ENCODE peak calls at places on chromosomes 2 and 18, in seven cellular contexts. M, T, S, L, N, Q and E are unnamed samples.

GRCh38 chr2:69134546-69134945 is 121.6 kb downstream of the ANTXR1 start:
- DNase-seq in M (no peak), T (no peak), S (no peak), L (no peak), N (no peak), Q (no peak), E (no peak)

GRCh38 chr18:54191352-54191751 is 33.1 kb downstream of the MBD2 start:
- DNase-seq in M (no peak), T (no peak), S (no peak), L (no peak), N (no peak), Q (no peak), E (peak)

GRCh38 chr2:47257837-47258436 is 102.8 kb upstream of the STPG4 start:
- DNase-seq in M (no peak), T (no peak), S (no peak), L (no peak), N (no peak), Q (no peak), E (no peak)

GRCh38 chr18:32881009-32881408 is 108.2 kb upstream of the KLHL14 start:
- DNase-seq in M (no peak), T (no peak), S (no peak), L (no peak), N (no peak), Q (no peak), E (no peak)

GRCh38 chr2:211611061-211611518 is 927.5 kb downstream of the ERBB4 start:
- DNase-seq in M (no peak), T (no peak), S (no peak), L (peak), N (no peak), Q (no peak), E (no peak)

GRCh38 chr18:37335337-37335736 is 230.3 kb downstream of the CELF4 start:
- DNase-seq in M (no peak), T (no peak), S (peak), L (no peak), N (no peak), Q (no peak), E (no peak)

GRCh38 chr2:133171396-133172004 is 396.8 kb downstream of the NCKAP5 start:
- DNase-seq in M (peak), T (peak), S (peak), L (peak), N (peak), Q (no peak), E (peak)

GRCh38 chr2:128631698-128632490 is 313.2 kb upstream of the HS6ST1 start:
- DNase-seq in M (no peak), T (no peak), S (no peak), L (no peak), N (no peak), Q (no peak), E (no peak)

GRCh38 chr2:20632446-20632990 is 18.4 kb downstream of the HS1BP3 start:
- DNase-seq in M (no peak), T (no peak), S (no peak), L (no peak), N (no peak), Q (no peak), E (no peak)
- TF ChIP-seq JUND in M (no peak), T (no peak), S (no peak), L (no peak), N (no peak), Q (no peak), E (no peak)

DNA sequence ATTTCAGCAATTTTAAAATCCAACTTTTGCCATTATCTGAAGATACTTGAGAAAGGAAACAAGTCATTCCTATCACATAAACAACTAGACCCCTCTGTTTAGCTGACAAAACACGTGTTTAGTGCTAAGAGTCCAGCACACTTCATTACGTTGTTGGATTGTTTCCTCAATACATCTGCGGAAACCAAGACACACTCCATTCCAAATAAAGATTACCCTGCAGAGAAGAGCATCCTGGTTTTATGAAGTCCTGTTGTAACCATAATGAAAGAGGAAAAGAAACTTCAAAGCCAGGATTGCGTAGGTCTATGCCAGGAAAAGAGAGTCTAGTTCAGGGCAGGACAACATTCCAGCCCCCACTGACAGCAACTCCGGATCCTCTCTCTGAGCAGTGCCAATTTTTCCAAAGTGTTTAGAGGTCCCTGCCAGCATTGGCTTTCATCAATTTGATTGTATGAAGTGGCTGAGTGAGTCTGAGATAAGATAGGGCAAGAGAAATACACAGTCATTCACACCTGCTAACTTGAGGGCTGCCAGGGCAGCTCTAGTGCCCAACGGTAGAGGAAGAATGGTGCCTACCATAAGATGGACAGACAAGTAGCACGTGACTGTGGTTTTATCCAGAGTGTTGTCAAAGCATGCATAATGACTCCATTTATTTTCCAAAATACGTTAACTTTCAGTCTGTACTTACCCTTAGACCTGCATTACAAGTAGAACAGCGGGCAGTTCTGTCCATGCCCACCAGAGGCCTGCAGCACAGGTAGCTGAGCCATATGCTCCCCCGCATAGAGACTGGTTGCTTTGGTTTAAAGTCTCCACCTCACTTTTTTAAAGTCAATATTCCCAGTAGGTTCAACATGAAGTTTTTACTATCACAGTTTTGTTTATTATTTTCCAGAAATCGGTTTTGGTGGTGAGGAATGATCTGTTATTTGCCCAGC is 23.7 kb downstream of the PIEZO2 start:
- DNase-seq in M (no peak), T (no peak), S (no peak), L (no peak), N (no peak), Q (no peak), E (no peak)
- TF ChIP-seq JUND in M (no peak), T (no peak), S (no peak), L (no peak), N (no peak), Q (no peak), E (no peak)

GRCh38 chr2:100237046-100237615 is 85.2 kb downstream of the LONRF2 start:
- DNase-seq in M (no peak), T (no peak), S (no peak), L (no peak), N (no peak), Q (no peak), E (peak)

GRCh38 chr2:100235098-100235497 is 87.2 kb downstream of the LONRF2 start:
- DNase-seq in M (no peak), T (no peak), S (no peak), L (no peak), N (no peak), Q (no peak), E (no peak)

GRCh38 chr2:100235581-100235980 is 86.7 kb downstream of the LONRF2 start:
- DNase-seq in M (no peak), T (no peak), S (no peak), L (no peak), N (no peak), Q (no peak), E (no peak)

GRCh38 chr2:100236166-100236565 is 86.1 kb downstream of the LONRF2 start:
- DNase-seq in M (no peak), T (no peak), S (no peak), L (no peak), N (no peak), Q (no peak), E (no peak)

DNA sequence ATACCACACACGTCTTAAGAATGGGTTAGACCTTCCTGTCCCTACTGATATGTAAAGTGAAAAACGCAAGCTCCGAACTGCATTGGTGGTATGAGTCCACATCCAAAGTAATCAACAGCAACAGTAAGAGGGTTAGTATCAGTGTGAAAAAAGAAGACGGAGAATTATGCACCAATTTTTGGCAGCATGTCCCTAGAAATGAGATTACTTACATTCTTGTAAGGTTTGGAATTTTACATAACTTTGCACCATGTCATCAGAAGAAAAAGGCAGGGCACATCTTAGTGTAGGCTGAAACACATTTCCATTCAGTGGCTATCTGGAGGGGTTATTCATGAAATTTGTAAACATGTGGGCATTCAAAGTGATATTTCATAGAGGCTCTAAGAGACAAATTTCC is 88.2 kb downstream of the LONRF2 start:
- DNase-seq in M (no peak), T (no peak), S (no peak), L (no peak), N (no peak), Q (no peak), E (no peak)
- TF ChIP-seq JUND in M (no peak), T (no peak), S (no peak), L (no peak), N (no peak), Q (no peak), E (no peak)

GRCh38 chr18:21134895-21135294 is 23.3 kb upstream of the ROCK1 start:
- DNase-seq in M (no peak), T (no peak), S (peak), L (no peak), N (no peak), Q (no peak), E (peak)
- TF ChIP-seq JUND in M (no peak), T (no peak), S (no peak), L (no peak), N (no peak), Q (no peak), E (no peak)

GRCh38 chr2:22238967-22239366 is 1115.2 kb downstream of the TDRD15 start:
- DNase-seq in M (no peak), T (no peak), S (no peak), L (no peak), N (no peak), Q (no peak), E (no peak)
- TF ChIP-seq JUND in M (no peak), T (no peak), S (no peak), L (no peak), N (no peak), Q (no peak), E (no peak)

DNA sequence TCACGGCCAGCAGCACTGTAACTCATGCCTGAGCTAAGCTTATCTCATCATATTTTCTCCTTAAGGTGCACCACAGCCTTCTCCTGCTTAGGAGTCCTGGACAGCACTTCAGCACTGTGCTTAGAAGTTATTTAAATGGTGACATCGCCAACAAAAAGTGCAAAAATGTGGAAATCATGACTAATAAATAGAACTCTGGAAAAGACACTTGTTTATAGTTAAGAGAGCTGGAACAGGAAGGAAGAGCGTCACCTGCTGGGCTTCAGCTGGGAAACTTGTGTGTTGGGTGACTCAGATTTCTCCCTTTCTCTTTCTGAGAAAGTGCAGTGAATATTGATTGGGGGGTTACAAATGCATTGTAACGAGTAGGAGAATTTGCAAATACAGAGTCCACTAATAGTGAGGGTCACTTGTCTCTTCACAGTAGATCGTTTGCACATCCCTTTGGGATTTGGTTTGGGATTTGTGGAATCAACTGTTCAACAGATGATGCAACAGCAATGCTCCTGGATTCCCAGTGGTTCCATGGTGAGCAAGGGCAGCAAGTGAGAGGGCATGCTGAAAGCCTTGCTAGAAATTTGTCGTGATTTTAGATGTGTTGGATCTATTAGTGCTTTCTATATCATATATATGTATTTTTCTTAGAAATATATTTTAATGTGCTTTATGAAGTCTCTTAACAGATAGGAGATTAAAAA is 84.2 kb downstream of the DOK6 start:
- DNase-seq in M (no peak), T (no peak), S (no peak), L (peak), N (no peak), Q (no peak), E (no peak)
- TF ChIP-seq JUND in M (no peak), T (no peak), S (peak), L (no peak), N (no peak), Q (no peak), E (no peak)

GRCh38 chr2:731711-732110 is 54.5 kb upstream of the TMEM18 start:
- DNase-seq in M (no peak), T (no peak), S (peak), L (no peak), N (no peak), Q (no peak), E (no peak)
- TF ChIP-seq JUND in M (no peak), T (no peak), S (no peak), L (no peak), N (no peak), Q (no peak), E (no peak)

GRCh38 chr2:79180092-79180491 is 20.5 kb upstream of the REG3A start:
- DNase-seq in M (no peak), T (no peak), S (no peak), L (no peak), N (no peak), Q (no peak), E (no peak)
- TF ChIP-seq JUND in M (no peak), T (no peak), S (no peak), L (no peak), N (no peak), Q (no peak), E (no peak)

DNA sequence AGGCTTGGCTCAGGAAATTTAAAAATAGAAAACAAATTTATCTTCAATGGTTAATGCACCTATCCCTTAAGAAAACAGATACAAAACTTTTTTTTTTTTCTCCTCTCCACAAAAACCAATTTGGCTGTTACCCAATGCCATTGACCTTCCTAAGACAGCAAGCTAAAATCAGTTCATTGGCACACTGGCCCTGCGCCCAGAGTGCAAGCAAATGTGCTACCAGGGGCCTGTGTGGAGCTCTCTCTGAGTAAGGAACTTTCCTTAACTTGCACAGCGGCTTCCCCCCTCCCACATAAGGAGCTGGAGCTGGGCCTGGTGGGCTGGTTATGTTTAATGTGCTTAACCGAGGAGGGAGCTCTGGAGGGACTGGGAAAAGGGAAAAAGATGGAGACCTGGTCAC is 17.7 kb upstream of the POU3F3 start:
- DNase-seq in M (no peak), T (no peak), S (no peak), L (no peak), N (no peak), Q (no peak), E (no peak)
- TF ChIP-seq JUND in M (no peak), T (no peak), S (no peak), L (no peak), N (no peak), Q (no peak), E (no peak)

GRCh38 chr2:138997346-138997745 is 217.2 kb upstream of the NXPH2 start:
- DNase-seq in M (no peak), T (no peak), S (no peak), L (no peak), N (no peak), Q (no peak), E (no peak)

GRCh38 chr2:139000087-139000486 is 219.9 kb upstream of the NXPH2 start:
- DNase-seq in M (no peak), T (no peak), S (peak), L (no peak), N (no peak), Q (no peak), E (no peak)

GRCh38 chr2:138994502-138994901 is 214.3 kb upstream of the NXPH2 start:
- DNase-seq in M (no peak), T (no peak), S (no peak), L (no peak), N (no peak), Q (no peak), E (no peak)

GRCh38 chr2:138997849-138998517 is 217.8 kb upstream of the NXPH2 start:
- DNase-seq in M (peak), T (no peak), S (no peak), L (no peak), N (no peak), Q (no peak), E (no peak)
- TF ChIP-seq JUND in M (peak), T (no peak), S (no peak), L (no peak), N (no peak), Q (no peak), E (no peak)